ENCODE peak calls at places on chromosomes 2 and 18, in six cellular contexts. One of them, this sample, is unnamed.

GRCh38 chr2:178513876-178514275 is 33.6 kb downstream of the PLEKHA3 start:
- DNase-seq in HL-60: no peak
- DNase-seq in K562: no peak
- DNase-seq in H1: no peak
- DNase-seq in HepG2: no peak
- DNase-seq in SK-N-SH: no peak
- DNase-seq in this sample: no peak

GRCh38 chr2:217797661-217798069 is 205.1 kb downstream of the TNS1 start:
- DNase-seq in H1: no peak
- DNase-seq in K562: peak; percentile 33
- DNase-seq in SK-N-SH: peak; percentile 13
- DNase-seq in HepG2: no peak
- DNase-seq in HL-60: no peak
- DNase-seq in this sample: no peak

GRCh38 chr2:175027755-175028154 is 22.6 kb upstream of the CHN1 start:
- DNase-seq in HL-60: no peak
- DNase-seq in K562: no peak
- DNase-seq in H1: no peak
- DNase-seq in HepG2: no peak
- DNase-seq in SK-N-SH: no peak
- DNase-seq in this sample: no peak

GRCh38 chr18:23380001-23380550 is 73.0 kb upstream of the RIOK3 start:
- DNase-seq in HepG2: no peak
- DNase-seq in K562: no peak
- DNase-seq in H1: no peak
- DNase-seq in HL-60: no peak
- DNase-seq in SK-N-SH: no peak
- DNase-seq in this sample: no peak

GRCh38 chr2:202564226-202564625 is 70.5 kb upstream of the FAM117B start:
- DNase-seq in H1: no peak
- DNase-seq in HL-60: no peak
- DNase-seq in K562: no peak
- DNase-seq in HepG2: no peak
- DNase-seq in SK-N-SH: no peak
- DNase-seq in this sample: no peak

GRCh38 chr18:28834889-28835288 is 658.0 kb upstream of the CDH2 start:
- DNase-seq in K562: no peak
- DNase-seq in HepG2: no peak
- DNase-seq in H1: no peak
- DNase-seq in SK-N-SH: no peak
- DNase-seq in HL-60: no peak
- DNase-seq in this sample: no peak

GRCh38 chr2:177549171-177549570 is 156.6 kb downstream of the AGPS start:
- DNase-seq in HL-60: no peak
- DNase-seq in SK-N-SH: peak; percentile 11
- DNase-seq in HepG2: no peak
- DNase-seq in K562: no peak
- DNase-seq in H1: no peak
- DNase-seq in this sample: no peak

GRCh38 chr2:187497858-187498463 is 49.9 kb upstream of the CALCRL start:
- DNase-seq in H1: no peak
- DNase-seq in HepG2: no peak
- DNase-seq in SK-N-SH: no peak
- DNase-seq in K562: no peak
- DNase-seq in HL-60: no peak
- DNase-seq in this sample: no peak

GRCh38 chr2:45758018-45758417 is 106.5 kb downstream of the PRKCE start:
- DNase-seq in HL-60: no peak
- DNase-seq in H1: no peak
- DNase-seq in SK-N-SH: no peak
- DNase-seq in HepG2: no peak
- DNase-seq in K562: no peak
- DNase-seq in this sample: no peak

GRCh38 chr2:75324141-75324540 is 124.8 kb upstream of the TACR1 start:
- DNase-seq in HepG2: no peak
- DNase-seq in HL-60: no peak
- DNase-seq in H1: no peak
- DNase-seq in K562: no peak
- DNase-seq in SK-N-SH: no peak
- DNase-seq in this sample: no peak

GRCh38 chr2:52083214-52083613 is 1051.3 kb upstream of the NRXN1 start:
- DNase-seq in H1: no peak
- DNase-seq in SK-N-SH: no peak
- DNase-seq in K562: no peak
- DNase-seq in HepG2: no peak
- DNase-seq in HL-60: no peak
- DNase-seq in this sample: no peak

GRCh38 chr18:66564236-66564635 is 39.7 kb downstream of the CDH19 start:
- DNase-seq in SK-N-SH: no peak
- DNase-seq in H1: no peak
- DNase-seq in K562: no peak
- DNase-seq in HL-60: no peak
- DNase-seq in HepG2: no peak
- DNase-seq in this sample: no peak

GRCh38 chr2:29479566-29479965 is 364.4 kb downstream of the CLIP4 start:
- DNase-seq in HL-60: no peak
- DNase-seq in HepG2: no peak
- DNase-seq in K562: no peak
- DNase-seq in SK-N-SH: no peak
- DNase-seq in H1: no peak
- DNase-seq in this sample: no peak

GRCh38 chr2:29481313-29481712 is 366.1 kb downstream of the CLIP4 start:
- DNase-seq in HL-60: no peak
- DNase-seq in SK-N-SH: no peak
- DNase-seq in K562: no peak
- DNase-seq in H1: no peak
- DNase-seq in HepG2: no peak
- DNase-seq in this sample: no peak

GRCh38 chr2:29482341-29482740 is 367.1 kb downstream of the CLIP4 start:
- DNase-seq in SK-N-SH: no peak
- DNase-seq in HepG2: no peak
- DNase-seq in K562: no peak
- DNase-seq in HL-60: no peak
- DNase-seq in H1: no peak
- DNase-seq in this sample: no peak

GRCh38 chr2:29478641-29479040 is 363.4 kb downstream of the CLIP4 start:
- DNase-seq in H1: no peak
- DNase-seq in HL-60: no peak
- DNase-seq in K562: no peak
- DNase-seq in HepG2: no peak
- DNase-seq in SK-N-SH: no peak
- DNase-seq in this sample: no peak

GRCh38 chr2:29480423-29480822 is 365.2 kb downstream of the CLIP4 start:
- DNase-seq in K562: peak; percentile 42
- DNase-seq in HepG2: no peak
- DNase-seq in HL-60: peak; percentile 64
- DNase-seq in H1: no peak
- DNase-seq in SK-N-SH: peak; percentile 73
- DNase-seq in this sample: no peak
- TF ChIP-seq GABPA in K562: no peak
- TF ChIP-seq GABPA in HepG2: no peak
- TF ChIP-seq GABPA in HL-60: no peak
- TF ChIP-seq GABPA in H1: no peak
- TF ChIP-seq GABPA in SK-N-SH: no peak
- TF ChIP-seq GABPA in this sample: no peak

DNA sequence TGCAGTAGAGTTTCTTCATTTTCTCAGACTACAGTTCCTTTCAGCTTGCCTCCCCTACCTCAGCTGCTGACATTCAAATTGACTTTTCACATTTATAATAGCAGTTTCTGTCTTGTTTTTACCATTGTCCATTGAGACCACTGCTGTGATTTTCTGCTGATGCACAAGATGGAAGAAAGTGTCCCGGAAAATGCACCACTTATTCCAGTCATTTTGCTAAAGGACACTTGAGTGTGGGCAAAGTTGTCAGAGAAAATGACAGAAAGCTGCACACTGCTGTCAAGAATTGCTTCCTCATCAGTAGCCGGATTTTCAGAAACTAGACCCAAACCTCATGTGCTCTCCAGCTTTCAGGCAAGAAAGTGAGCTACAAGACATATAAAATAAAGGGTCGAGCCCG is 546.2 kb upstream of the SETBP1 start:
- DNase-seq in HL-60: no peak
- DNase-seq in HepG2: no peak
- DNase-seq in SK-N-SH: no peak
- DNase-seq in H1: no peak
- DNase-seq in K562: no peak
- DNase-seq in this sample: no peak
- TF ChIP-seq GABPA in HL-60: no peak
- TF ChIP-seq GABPA in HepG2: no peak
- TF ChIP-seq GABPA in SK-N-SH: no peak
- TF ChIP-seq GABPA in H1: no peak
- TF ChIP-seq GABPA in K562: no peak
- TF ChIP-seq GABPA in this sample: no peak

GRCh38 chr2:62362561-62362960 is 143.4 kb downstream of the TMEM17 start:
- DNase-seq in SK-N-SH: no peak
- DNase-seq in HL-60: no peak
- DNase-seq in K562: no peak
- DNase-seq in HepG2: no peak
- DNase-seq in H1: no peak
- DNase-seq in this sample: no peak
- TF ChIP-seq GABPA in SK-N-SH: no peak
- TF ChIP-seq GABPA in HL-60: no peak
- TF ChIP-seq GABPA in K562: no peak
- TF ChIP-seq GABPA in HepG2: no peak
- TF ChIP-seq GABPA in H1: no peak
- TF ChIP-seq GABPA in this sample: no peak

DNA sequence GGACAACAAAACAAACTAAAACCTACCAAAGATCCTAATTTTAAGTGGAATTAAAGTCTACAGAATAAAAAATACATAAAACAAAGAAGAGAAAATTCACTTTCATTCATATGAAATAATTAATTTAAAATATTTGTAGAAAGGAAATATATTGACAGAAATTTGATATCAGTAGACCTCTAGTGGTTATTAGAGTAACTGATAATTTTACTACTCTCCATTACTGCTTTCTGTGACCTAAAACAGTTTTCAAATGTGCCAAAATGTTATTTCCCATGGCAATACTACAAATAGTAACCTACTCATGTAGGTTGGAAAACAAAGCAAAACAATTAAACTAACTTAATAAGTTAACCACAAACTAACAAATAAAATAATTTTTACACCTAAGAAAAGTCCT is 147.1 kb downstream of the NOL4 start:
- DNase-seq in HepG2: no peak
- DNase-seq in H1: no peak
- DNase-seq in SK-N-SH: no peak
- DNase-seq in HL-60: no peak
- DNase-seq in K562: no peak
- DNase-seq in this sample: no peak
- TF ChIP-seq GABPA in HepG2: no peak
- TF ChIP-seq GABPA in H1: no peak
- TF ChIP-seq GABPA in SK-N-SH: no peak
- TF ChIP-seq GABPA in HL-60: no peak
- TF ChIP-seq GABPA in K562: no peak
- TF ChIP-seq GABPA in this sample: no peak

DNA sequence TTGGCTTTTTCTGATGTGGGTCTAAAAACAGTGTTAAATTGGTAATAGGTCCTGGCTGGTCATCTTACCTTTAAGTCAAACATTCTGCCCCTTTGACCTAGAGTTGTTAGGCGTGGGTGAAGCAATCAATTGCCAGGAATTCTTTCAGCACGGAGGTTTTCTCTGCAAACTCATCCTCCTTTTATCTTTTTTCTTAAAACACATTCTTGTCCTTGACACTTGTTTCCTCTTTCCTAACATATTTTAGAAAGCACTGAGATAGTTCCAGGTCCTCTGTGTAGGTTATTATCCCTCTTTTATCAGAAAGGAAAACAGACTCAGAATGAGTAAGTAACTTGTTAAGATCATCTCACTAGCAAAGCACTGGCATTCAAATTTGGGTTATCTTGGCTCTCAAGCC is 18.6 kb upstream of the AP1S3 start:
- DNase-seq in SK-N-SH: no peak
- DNase-seq in H1: no peak
- DNase-seq in K562: no peak
- DNase-seq in HL-60: no peak
- DNase-seq in HepG2: no peak
- DNase-seq in this sample: no peak
- TF ChIP-seq GABPA in SK-N-SH: no peak
- TF ChIP-seq GABPA in H1: no peak
- TF ChIP-seq GABPA in K562: no peak
- TF ChIP-seq GABPA in HL-60: no peak
- TF ChIP-seq GABPA in HepG2: no peak
- TF ChIP-seq GABPA in this sample: no peak

GRCh38 chr2:207419331-207419730 is 110.4 kb upstream of the CREB1 start:
- DNase-seq in K562: no peak
- DNase-seq in HL-60: no peak
- DNase-seq in HepG2: no peak
- DNase-seq in H1: no peak
- DNase-seq in SK-N-SH: no peak
- DNase-seq in this sample: no peak

GRCh38 chr2:207416936-207417718 is 112.6 kb upstream of the CREB1 start:
- DNase-seq in H1: no peak
- DNase-seq in SK-N-SH: no peak
- DNase-seq in HL-60: no peak
- DNase-seq in K562: peak; percentile 73
- DNase-seq in HepG2: no peak
- DNase-seq in this sample: no peak

GRCh38 chr2:207413376-207413907 is 116.3 kb upstream of the CREB1 start:
- DNase-seq in SK-N-SH: no peak
- DNase-seq in HL-60: no peak
- DNase-seq in H1: no peak
- DNase-seq in HepG2: no peak
- DNase-seq in K562: no peak
- DNase-seq in this sample: no peak

GRCh38 chr2:207418422-207418821 is 111.3 kb upstream of the CREB1 start:
- DNase-seq in SK-N-SH: peak; percentile 25
- DNase-seq in K562: no peak
- DNase-seq in HL-60: no peak
- DNase-seq in HepG2: no peak
- DNase-seq in H1: no peak
- DNase-seq in this sample: no peak

GRCh38 chr2:207416111-207416510 is 113.7 kb upstream of the CREB1 start:
- DNase-seq in H1: no peak
- DNase-seq in SK-N-SH: no peak
- DNase-seq in K562: no peak
- DNase-seq in HL-60: no peak
- DNase-seq in HepG2: no peak
- DNase-seq in this sample: no peak
- TF ChIP-seq GABPA in H1: no peak
- TF ChIP-seq GABPA in SK-N-SH: no peak
- TF ChIP-seq GABPA in K562: no peak
- TF ChIP-seq GABPA in HL-60: no peak
- TF ChIP-seq GABPA in HepG2: no peak
- TF ChIP-seq GABPA in this sample: no peak

This sample was measured in GM12878.